ENCODE peak calls at places on chromosomes 3 and 15, in six cellular contexts. P, K, M, L, W and V are unnamed samples.

GRCh38 chr3:77227567-77227966 is 187.7 kb downstream of the ROBO2 start:
- DNase-seq in P (no peak), K (no peak), M (no peak), L (no peak), W (no peak), V (no peak)

GRCh38 chr15:59918994-59919951 is 84.8 kb upstream of the FOXB1 start:
- DNase-seq in P (peak), K (no peak), M (peak), L (no peak), W (peak), V (no peak)

GRCh38 chr3:139982404-139982803 is 47.4 kb downstream of the CLSTN2 start:
- DNase-seq in P (no peak), K (no peak), M (no peak), L (peak), W (no peak), V (peak)

GRCh38 chr3:127427169-127427655 is 139.4 kb upstream of the PRR20G start:
- DNase-seq in P (no peak), K (no peak), M (no peak), L (no peak), W (no peak), V (no peak)

GRCh38 chr3:86793786-86794185 is 197.2 kb downstream of the VGLL3 start:
- DNase-seq in P (no peak), K (peak), M (no peak), L (peak), W (peak), V (no peak)

GRCh38 chr3:141860766-141861513 is 15.5 kb upstream of the ATP1B3 start:
- DNase-seq in P (no peak), K (no peak), M (no peak), L (no peak), W (no peak), V (no peak)

GRCh38 chr3:51381333-51381705 is 3.8 kb upstream of the MANF start:
- DNase-seq in P (no peak), K (no peak), M (no peak), L (no peak), W (no peak), V (no peak)

GRCh38 chr3:70621451-70621850 is 309.0 kb upstream of the MDFIC2 start:
- DNase-seq in P (no peak), K (no peak), M (no peak), L (no peak), W (no peak), V (no peak)

GRCh38 chr3:128001576-128001975 is 50.7 kb upstream of the SEC61A1 start:
- DNase-seq in P (no peak), K (no peak), M (no peak), L (peak), W (no peak), V (peak)

GRCh38 chr15:76678766-76679165 is 226.4 kb downstream of the SCAPER start:
- DNase-seq in P (no peak), K (no peak), M (no peak), L (peak), W (no peak), V (no peak)

GRCh38 chr3:180036092-180036677 is 552 bp downstream of the PEX5L start:
- DNase-seq in P (no peak), K (no peak), M (no peak), L (no peak), W (no peak), V (no peak)

GRCh38 chr3:42159706-42160472 is 68.7 kb downstream of the TRAK1 start:
- DNase-seq in P (peak), K (no peak), M (peak), L (peak), W (no peak), V (peak)

GRCh38 chr3:194832346-194833104 is 146.8 kb downstream of the FAM43A start:
- DNase-seq in P (no peak), K (no peak), M (no peak), L (no peak), W (no peak), V (no peak)

GRCh38 chr3:157119369-157119951 is 40.5 kb downstream of the CCNL1 start:
- DNase-seq in P (peak), K (no peak), M (peak), L (no peak), W (no peak), V (peak)

GRCh38 chr15:91852741-91853500 is 587 bp upstream of the SLCO3A1 start:
- DNase-seq in P (peak), K (peak), M (peak), L (peak), W (no peak), V (peak)

GRCh38 chr15:74307827-74308642 is 59.4 kb downstream of the CYP11A1 start:
- DNase-seq in P (peak), K (peak), M (no peak), L (peak), W (peak), V (peak)

GRCh38 chr3:196431193-196432136 is 762 bp downstream of the UBXN7 start:
- DNase-seq in P (peak), K (peak), M (peak), L (peak), W (no peak), V (peak)

GRCh38 chr15:68818088-68818670 is 2.5 kb downstream of the ANP32A start:
- DNase-seq in P (peak), K (peak), M (peak), L (peak), W (peak), V (peak)

GRCh38 chr3:138678086-138678485 is 69.5 kb downstream of the FAIM start:
- DNase-seq in P (no peak), K (no peak), M (no peak), L (peak), W (no peak), V (no peak)

GRCh38 chr3:106403746-106404145 is 534.9 kb upstream of the CBLB start:
- DNase-seq in P (no peak), K (no peak), M (no peak), L (no peak), W (no peak), V (no peak)

GRCh38 chr3:116667791-116668190 is 41.8 kb upstream of the TUSC7 start:
- DNase-seq in P (no peak), K (no peak), M (no peak), L (no peak), W (no peak), V (no peak)